ENCODE peak calls at places on chromosomes 5 and 9, in nine cellular contexts. B, R, Z, C, F, M, P, Q and V are unnamed samples.
A peak's percentile ranks its signal among the peaks of the same experiment; 100 is the strongest.

GRCh38 chr5:116765441-116765840 is 190.8 kb upstream of the SEMA6A start:
- DNase-seq in B (no peak), C (no peak), Z (no peak), M (no peak), R (no peak), F (no peak), P (no peak), Q (no peak), V (no peak)

GRCh38 chr5:95808686-95809413 is 13.7 kb downstream of the GLRX start:
- DNase-seq in Z (no peak), F (peak; percentile 58), C (no peak), R (peak; percentile 84), Q (no peak), P (peak; percentile 89), M (peak; percentile 33), B (peak; percentile 81), V (peak; percentile 81)

GRCh38 chr9:7691909-7692308 is 107.7 kb downstream of the DMAC1 start:
- DNase-seq in B (no peak), P (no peak), Q (no peak), M (no peak), C (no peak), R (no peak), Z (no peak), F (no peak), V (no peak)

GRCh38 chr5:93791520-93791972 is 50.1 kb upstream of the POU5F2 start:
- DNase-seq in B (no peak), R (no peak), F (no peak), Z (no peak), C (no peak), M (no peak), Q (no peak), P (no peak), V (no peak)

GRCh38 chr5:122845253-122846050 is at the start of gene SNX24:
- DNase-seq in C (peak; percentile 83), B (peak; percentile 79), R (peak; percentile 86), F (peak; percentile 83), Q (peak; percentile 65), M (peak; percentile 70), P (peak; percentile 83), Z (peak; percentile 93), V (peak; percentile 87)

GRCh38 chr5:8813180-8813579 is 732.7 kb downstream of the SEMA5A start:
- DNase-seq in C (no peak), F (no peak), Z (no peak), M (no peak), P (no peak), B (no peak), R (no peak), Q (no peak), V (no peak)

GRCh38 chr9:93149361-93149760 is 15.3 kb upstream of the NINJ1 start:
- DNase-seq in F (no peak), C (no peak), B (no peak), R (no peak), P (no peak), Q (no peak), M (no peak), Z (no peak), V (no peak)

GRCh38 chr5:138448481-138449398 is 9.9 kb downstream of the REEP2 start:
- DNase-seq in P (no peak), B (no peak), C (peak; percentile 19), Z (peak; percentile 72), R (no peak), M (peak; percentile 56), F (peak; percentile 50), Q (no peak), V (no peak)

GRCh38 chr9:114307323-114308250 is 15.3 kb upstream of the ORM1 start:
- DNase-seq in P (no peak), C (no peak), R (no peak), Z (no peak), M (no peak), F (peak; percentile 35), B (peak; percentile 32), Q (no peak), V (no peak)

GRCh38 chr5:105015098-105015497 is 1452.5 kb upstream of the NUDT12 start:
- DNase-seq in B (no peak), Z (no peak), R (no peak), Q (no peak), M (no peak), P (no peak), C (no peak), F (no peak), V (no peak)

GRCh38 chr9:4983541-4984165 is 1.4 kb upstream of the JAK2 start:
- DNase-seq in M (no peak), P (no peak), R (no peak), Q (no peak), B (no peak), F (no peak), Z (no peak), C (peak; percentile 20), V (no peak)

GRCh38 chr9:135641745-135642144 is 2.4 kb upstream of the GLT6D1 start:
- DNase-seq in M (no peak), C (no peak), F (no peak), P (no peak), B (no peak), Q (no peak), R (no peak), Z (no peak), V (no peak)

GRCh38 chr9:120876842-120877240 is at the start of gene PHF19:
- DNase-seq in P (no peak), Q (no peak), R (no peak), F (peak; percentile 55), M (no peak), Z (no peak), B (no peak), C (peak; percentile 42), V (no peak)

GRCh38 chr9:20732118-20732517 is 48.1 kb downstream of the FOCAD start:
- DNase-seq in F (no peak), Q (no peak), B (no peak), P (no peak), Z (no peak), R (no peak), M (no peak), C (peak; percentile 89), V (no peak)

GRCh38 chr5:144189800-144190429 is 19.2 kb downstream of the KCTD16 start:
- DNase-seq in R (peak; percentile 40), Z (no peak), C (peak; percentile 86), M (no peak), P (no peak), B (peak; percentile 45), F (no peak), Q (no peak), V (peak; percentile 23)

GRCh38 chr9:124260769-124261603 is 3.2 kb downstream of the NEK6 start:
- DNase-seq in R (no peak), Q (no peak), P (no peak), C (peak; percentile 83), M (peak; percentile 13), B (no peak), F (peak; percentile 60), Z (no peak), V (no peak)

GRCh38 chr5:94693043-94693822 is 74.8 kb downstream of the SLF1 start:
- DNase-seq in Z (no peak), C (peak; percentile 50), Q (no peak), M (no peak), B (no peak), F (peak; percentile 61), P (no peak), R (no peak), V (no peak)

GRCh38 chr9:16639644-16640043 is 230.8 kb downstream of the BNC2 start:
- DNase-seq in C (no peak), P (no peak), Q (no peak), M (no peak), F (no peak), Z (no peak), B (no peak), R (no peak), V (no peak)

GRCh38 chr9:99169982-99170761 is 51.6 kb downstream of the ALG2 start:
- DNase-seq in Z (peak; percentile 70), Q (no peak), R (no peak), C (no peak), F (no peak), P (no peak), B (no peak), M (no peak), V (no peak)

GRCh38 chr5:36422957-36423356 is 121.3 kb upstream of the RANBP3L start:
- DNase-seq in P (no peak), Q (no peak), Z (no peak), B (no peak), C (peak; percentile 87), M (no peak), F (peak; percentile 35), R (no peak), V (no peak)

GRCh38 chr9:115328228-115328627 is 210.3 kb upstream of the TNC start:
- DNase-seq in M (no peak), C (peak; percentile 44), P (peak; percentile 32), B (no peak), Z (no peak), R (no peak), F (peak; percentile 90), Q (no peak), V (no peak)

GRCh38 chr9:105070176-105070575 is 142.2 kb upstream of the ABCA1 start:
- DNase-seq in R (no peak), Z (no peak), B (no peak), Q (no peak), F (no peak), P (no peak), M (no peak), C (no peak), V (no peak)

GRCh38 chr5:157718529-157718928 is 12.7 kb upstream of the THG1L start:
- DNase-seq in Z (peak; percentile 21), C (peak; percentile 60), R (peak; percentile 50), F (peak; percentile 74), Q (no peak), M (peak; percentile 45), P (peak; percentile 19), B (no peak), V (peak; percentile 31)